ENCODE peak calls at places on chromosomes 3 and 15, in four cellular contexts. I, Z, F and D are unnamed samples.

GRCh38 chr15:46331546-46331945 is 696.7 kb downstream of the SQOR start:
- DNase-seq in I (no peak), Z (no peak), F (no peak), D (no peak)

GRCh38 chr3:101038880-101039279 is 45.7 kb upstream of the ABI3BP start:
- DNase-seq in I (no peak), Z (no peak), F (no peak), D (no peak)

GRCh38 chr3:62174116-62174515 is 199.2 kb downstream of the FEZF2 start:
- DNase-seq in I (no peak), Z (no peak), F (no peak), D (no peak)

GRCh38 chr15:43105077-43105769 is 615 bp downstream of the UBR1 start:
- DNase-seq in I (no peak), Z (no peak), F (no peak), D (no peak)

GRCh38 chr3:169818330-169818729 is 5.6 kb upstream of the LRRC34 start:
- DNase-seq in I (no peak), Z (peak), F (no peak), D (no peak)

GRCh38 chr3:157242836-157243235 is 82.9 kb upstream of the CCNL1 start:
- DNase-seq in I (no peak), Z (no peak), F (no peak), D (no peak)

GRCh38 chr3:117746091-117746490 is 1036.5 kb downstream of the TUSC7 start:
- DNase-seq in I (no peak), Z (no peak), F (no peak), D (no peak)

GRCh38 chr15:29854413-29854812 is 32.1 kb upstream of the TJP1 start:
- DNase-seq in I (no peak), Z (no peak), F (no peak), D (no peak)

GRCh38 chr15:58650102-58650501 is 99.4 kb downstream of the ADAM10 start:
- DNase-seq in I (no peak), Z (no peak), F (no peak), D (no peak)

GRCh38 chr3:133892546-133893231 is 3.0 kb downstream of the RAB6B start:
- DNase-seq in I (no peak), Z (no peak), F (no peak), D (no peak)

GRCh38 chr15:36887214-36888017 is 212.9 kb downstream of the MEIS2 start:
- DNase-seq in I (no peak), Z (no peak), F (peak), D (peak)

GRCh38 chr3:54900954-54901591 is 26.8 kb downstream of the LRTM1 start:
- DNase-seq in I (no peak), Z (no peak), F (no peak), D (no peak)

GRCh38 chr3:134483195-134483890 is 2.4 kb downstream of the ANAPC13 start:
- DNase-seq in I (no peak), Z (peak), F (no peak), D (no peak)

GRCh38 chr3:188294823-188295487 is 141.0 kb downstream of the LPP start:
- DNase-seq in I (no peak), Z (peak), F (no peak), D (no peak)

GRCh38 chr3:48591436-48591835 is 3.7 kb downstream of the COL7A1 start:
- DNase-seq in I (no peak), Z (no peak), F (no peak), D (no peak)

GRCh38 chr15:92029104-92029466 is 175.6 kb downstream of the SLCO3A1 start:
- DNase-seq in I (no peak), Z (peak), F (no peak), D (no peak)

GRCh38 chr3:140610544-140610943 is 67.3 kb upstream of the TRIM42 start:
- DNase-seq in I (no peak), Z (no peak), F (no peak), D (no peak)

GRCh38 chr15:54840999-54841398 is 355.7 kb downstream of the RSL24D1 start:
- DNase-seq in I (no peak), Z (no peak), F (no peak), D (no peak)

GRCh38 chr15:57902155-57902554 is 163.4 kb downstream of the ALDH1A2 start:
- DNase-seq in I (no peak), Z (no peak), F (no peak), D (no peak)

GRCh38 chr3:13785853-13786455 is 93.9 kb downstream of the WNT7A start:
- DNase-seq in I (no peak), Z (no peak), F (no peak), D (no peak)

GRCh38 chr3:45992820-45993219 is 2.8 kb downstream of the FYCO1 start:
- DNase-seq in I (no peak), Z (peak), F (no peak), D (no peak)

GRCh38 chr3:195182470-195182795 is 88.5 kb downstream of the XXYLT1 start:
- DNase-seq in I (no peak), Z (peak), F (no peak), D (no peak)

GRCh38 chr15:26260517-26261133 is 397.5 kb upstream of the ATP10A start:
- DNase-seq in I (no peak), Z (no peak), F (no peak), D (no peak)

GRCh38 chr3:66450389-66451022 is 50.3 kb downstream of the LRIG1 start:
- DNase-seq in I (no peak), Z (peak), F (no peak), D (no peak)

GRCh38 chr3:143478124-143478693 is 358.6 kb downstream of the CHST2 start:
- DNase-seq in I (no peak), Z (no peak), F (no peak), D (no peak)

GRCh38 chr3:55481918-55482495 is 5.1 kb downstream of the WNT5A start:
- DNase-seq in I (no peak), Z (peak), F (no peak), D (no peak)

GRCh38 chr3:58824285-58824684 is 157.7 kb upstream of the FAM3D start:
- DNase-seq in I (no peak), Z (peak), F (no peak), D (peak)

GRCh38 chr3:21722768-21723167 is 28.2 kb downstream of the ZNF385D start:
- DNase-seq in I (no peak), Z (no peak), F (no peak), D (no peak)

GRCh38 chr3:69325151-69325550 is 60.7 kb downstream of the FRMD4B start:
- DNase-seq in I (no peak), Z (no peak), F (peak), D (no peak)

GRCh38 chr3:69323941-69324340 is 61.9 kb downstream of the FRMD4B start:
- DNase-seq in I (no peak), Z (no peak), F (peak), D (no peak)

GRCh38 chr3:69326821-69327433 is 59.0 kb downstream of the FRMD4B start:
- DNase-seq in I (no peak), Z (no peak), F (no peak), D (no peak)

GRCh38 chr3:69322110-69322509 is 63.8 kb downstream of the FRMD4B start:
- DNase-seq in I (no peak), Z (no peak), F (peak), D (no peak)

DNA sequence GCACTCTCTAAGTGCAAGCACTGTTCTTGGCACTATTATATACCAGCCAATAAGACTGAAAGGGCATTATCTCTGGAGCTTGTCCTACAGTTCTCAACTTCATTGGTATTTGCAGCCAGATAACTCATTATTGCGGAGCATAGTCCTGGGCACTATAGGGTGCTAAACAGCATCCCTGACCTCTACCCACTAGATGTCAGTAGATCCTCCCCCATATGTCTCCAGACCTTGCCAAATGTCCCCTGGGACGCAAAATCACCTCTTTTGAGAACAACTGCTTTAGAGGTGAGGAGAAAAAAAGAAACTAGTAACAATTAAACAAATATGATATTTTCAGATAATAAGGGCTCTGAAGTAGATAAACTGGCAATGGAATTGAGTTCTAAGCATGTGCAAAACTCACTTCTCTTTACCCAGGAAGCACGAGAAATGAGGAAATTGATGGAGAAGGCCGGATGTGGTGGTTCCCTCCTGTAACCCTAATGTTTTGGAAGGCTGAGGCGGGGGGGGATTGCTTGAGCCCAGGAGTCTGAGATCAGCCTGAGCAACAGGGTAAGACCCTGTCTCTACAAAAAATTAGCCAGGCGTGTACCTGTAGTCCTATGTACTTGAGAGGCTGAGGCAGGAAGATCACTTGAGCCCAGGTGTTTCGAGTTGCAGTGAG is 61.4 kb downstream of the FRMD4B start:
- DNase-seq in I (no peak), Z (no peak), F (peak), D (no peak)
- TF ChIP-seq CTCF in I (peak), Z (peak), F (peak), D (peak)

GRCh38 chr15:23857028-23857641 is 170.0 kb upstream of the NDN start:
- DNase-seq in I (no peak), Z (peak), F (no peak), D (peak)
- TF ChIP-seq CTCF in I (no peak), Z (peak), F (peak), D (peak)

GRCh38 chr3:53196575-53197407 is 35.8 kb downstream of the PRKCD start:
- DNase-seq in I (no peak), Z (peak), F (no peak), D (no peak)
- TF ChIP-seq CTCF in I (no peak), Z (peak), F (no peak), D (no peak)

DNA sequence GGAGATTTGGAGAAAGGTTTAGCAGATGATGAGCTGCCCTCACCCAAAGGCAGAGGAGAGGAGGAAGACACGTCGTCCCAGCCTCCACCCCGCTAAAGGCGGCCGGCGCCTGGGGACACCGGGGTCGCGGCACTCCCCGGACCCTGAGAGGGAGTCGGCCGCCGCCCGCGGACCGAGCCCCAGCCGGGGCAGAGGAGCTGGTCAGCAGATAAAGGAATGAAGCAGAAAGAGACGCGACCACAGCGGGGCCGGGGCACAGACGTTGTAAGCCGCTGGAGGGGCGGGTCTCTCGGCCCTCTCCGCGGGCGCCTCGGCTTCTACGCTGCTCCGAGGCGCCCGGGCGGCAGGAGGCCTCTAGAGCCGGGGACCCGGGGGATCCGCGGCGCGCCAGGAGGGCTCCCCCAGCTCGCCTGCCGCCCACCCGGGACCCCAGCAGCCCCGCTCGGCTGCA is 477 bp downstream of the HERC1 start:
- DNase-seq in I (no peak), Z (peak), F (peak), D (peak)
- TF ChIP-seq CTCF in I (no peak), Z (no peak), F (no peak), D (no peak)

DNA sequence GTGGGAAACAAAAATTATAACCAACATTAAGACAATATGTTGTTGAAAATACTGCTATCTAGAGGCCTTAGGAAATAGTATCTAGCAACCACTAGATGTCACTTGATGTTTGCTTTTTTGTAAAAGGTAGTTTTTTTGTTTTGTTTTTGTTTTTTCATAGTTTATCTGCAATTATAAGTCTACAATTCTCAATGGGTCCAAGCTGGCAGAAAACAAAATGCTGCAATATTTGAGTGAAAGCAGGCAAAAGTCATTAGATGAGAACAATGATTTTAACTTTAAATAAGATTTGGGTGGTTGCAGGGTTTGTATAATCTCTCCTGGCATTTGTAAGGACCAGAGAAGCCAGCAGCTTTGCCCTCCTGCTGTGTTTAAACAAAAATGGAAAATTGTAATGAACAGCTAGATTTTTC is 27.0 kb downstream of the DUT start:
- DNase-seq in I (no peak), Z (peak), F (no peak), D (no peak)
- TF ChIP-seq CTCF in I (peak), Z (peak), F (peak), D (peak)